ENCODE peak calls at places on chromosomes 5 and 9, in four cellular contexts. R is GM12878, E is HCT116, X is H1. Y is an unnamed sample.

GRCh38 chr9:109852561-109852960 is 72.6 kb downstream of the PALM2AKAP2 start:
- DNase-seq in E (no peak), R (no peak), X (no peak), Y (no peak)

GRCh38 chr5:37055383-37055990 is 178.9 kb downstream of the NIPBL start:
- DNase-seq in E (no peak), R (no peak), X (no peak), Y (no peak)

GRCh38 chr5:44679200-44679599 is 129.5 kb upstream of the MRPS30 start:
- DNase-seq in X (no peak), E (no peak), R (no peak), Y (no peak)

GRCh38 chr5:142717582-142718215 is 31.8 kb upstream of the FGF1 start:
- DNase-seq in R (no peak), X (no peak), E (no peak), Y (no peak)

GRCh38 chr9:76897804-76898525 is 7.9 kb downstream of the PRUNE2 start:
- DNase-seq in X (no peak), R (no peak), E (no peak), Y (no peak)

GRCh38 chr9:97632406-97632991 is 669 bp downstream of the TSTD2 start:
- DNase-seq in E (no peak), R (no peak), X (peak), Y (no peak)

GRCh38 chr9:81308404-81308803 is 380.9 kb downstream of the TLE1 start:
- DNase-seq in R (no peak), E (no peak), X (no peak), Y (no peak)

GRCh38 chr9:83544002-83544698 is 5.9 kb upstream of the FRMD3 start:
- DNase-seq in R (peak), X (no peak), E (peak), Y (peak)

GRCh38 chr9:120151806-120152205 is 428.2 kb downstream of the CDK5RAP2 start:
- DNase-seq in E (no peak), X (no peak), R (no peak), Y (no peak)

GRCh38 chr9:124629600-124629999 is 122.4 kb upstream of the NR5A1 start:
- DNase-seq in X (no peak), R (no peak), E (no peak), Y (no peak)

GRCh38 chr9:16871358-16872151 is 1.1 kb upstream of the BNC2 start:
- DNase-seq in X (no peak), R (no peak), E (no peak), Y (no peak)

GRCh38 chr5:66680227-66680626 is 84.0 kb downstream of the MAST4 start:
- DNase-seq in E (no peak), R (no peak), X (no peak), Y (no peak)

GRCh38 chr9:129720181-129720864 is 32.5 kb downstream of the PTGES start:
- DNase-seq in E (no peak), R (no peak), X (no peak), Y (peak)

GRCh38 chr5:72134226-72134625 is 27.0 kb downstream of the MAP1B start:
- DNase-seq in E (no peak), R (no peak), X (no peak), Y (no peak)

GRCh38 chr5:72137826-72138409 is 30.6 kb downstream of the MAP1B start:
- DNase-seq in R (no peak), E (peak), X (no peak), Y (peak)

GRCh38 chr5:72140711-72141110 is 33.4 kb downstream of the MAP1B start:
- DNase-seq in E (no peak), R (no peak), X (no peak), Y (no peak)

GRCh38 chr5:72141440-72142271 is 34.4 kb downstream of the MAP1B start:
- DNase-seq in X (no peak), R (no peak), E (no peak), Y (no peak)

DNA sequence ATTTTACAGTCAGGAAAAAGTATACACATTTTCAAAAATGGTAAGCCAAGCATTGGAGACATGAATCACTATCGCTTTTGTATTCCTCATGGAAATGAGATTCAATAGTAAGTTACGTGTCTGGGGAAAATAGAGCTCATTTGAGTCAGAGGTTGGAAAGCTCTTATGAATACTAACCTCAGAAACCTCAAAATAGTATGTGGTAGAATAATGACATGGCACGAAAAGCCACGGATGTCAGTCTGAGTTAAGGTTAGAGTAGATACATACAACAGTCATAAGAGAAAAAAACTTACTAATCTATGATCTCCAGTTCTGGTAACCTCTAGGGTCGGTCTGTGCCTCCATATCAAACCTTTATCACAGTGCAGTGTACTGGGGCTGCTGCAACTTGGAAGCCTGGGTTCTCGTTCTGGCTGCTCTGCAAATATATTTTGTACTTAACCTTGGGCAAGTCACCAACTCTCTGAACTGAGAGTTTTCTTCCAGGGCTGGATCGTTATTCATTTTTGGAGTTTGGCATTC is 31.7 kb downstream of the MAP1B start:
- DNase-seq in R (peak), E (no peak), X (no peak), Y (peak)
- TF ChIP-seq EGR1 in R (no peak), E (no peak), X (no peak), Y (no peak)

DNA sequence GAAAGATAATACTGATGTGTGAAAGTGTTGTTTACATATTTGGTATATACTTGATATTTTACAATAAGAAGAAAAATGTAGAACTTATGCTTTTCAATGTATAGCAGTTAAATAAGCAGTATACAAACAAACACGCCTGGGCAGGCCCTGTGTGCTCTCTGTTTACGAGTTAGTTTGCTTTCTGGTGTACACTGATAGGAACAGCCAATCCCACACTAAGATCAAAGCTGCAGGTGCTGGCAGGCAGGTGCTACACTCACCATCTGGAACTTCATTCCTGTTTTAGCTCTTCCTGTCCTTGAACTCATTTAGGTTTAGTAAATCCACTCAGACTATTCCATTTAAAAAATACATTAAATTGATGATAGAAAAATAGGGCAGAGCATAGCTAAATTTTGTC is 614.7 kb upstream of the ST8SIA4 start:
- DNase-seq in E (no peak), R (no peak), X (no peak), Y (no peak)
- TF ChIP-seq EGR1 in E (no peak), R (no peak), X (no peak), Y (no peak)

GRCh38 chr5:158770506-158770905 is 329.2 kb downstream of the EBF1 start:
- DNase-seq in R (no peak), E (peak), X (peak), Y (peak)
- TF ChIP-seq EGR1 in R (no peak), E (no peak), X (no peak), Y (no peak)

DNA sequence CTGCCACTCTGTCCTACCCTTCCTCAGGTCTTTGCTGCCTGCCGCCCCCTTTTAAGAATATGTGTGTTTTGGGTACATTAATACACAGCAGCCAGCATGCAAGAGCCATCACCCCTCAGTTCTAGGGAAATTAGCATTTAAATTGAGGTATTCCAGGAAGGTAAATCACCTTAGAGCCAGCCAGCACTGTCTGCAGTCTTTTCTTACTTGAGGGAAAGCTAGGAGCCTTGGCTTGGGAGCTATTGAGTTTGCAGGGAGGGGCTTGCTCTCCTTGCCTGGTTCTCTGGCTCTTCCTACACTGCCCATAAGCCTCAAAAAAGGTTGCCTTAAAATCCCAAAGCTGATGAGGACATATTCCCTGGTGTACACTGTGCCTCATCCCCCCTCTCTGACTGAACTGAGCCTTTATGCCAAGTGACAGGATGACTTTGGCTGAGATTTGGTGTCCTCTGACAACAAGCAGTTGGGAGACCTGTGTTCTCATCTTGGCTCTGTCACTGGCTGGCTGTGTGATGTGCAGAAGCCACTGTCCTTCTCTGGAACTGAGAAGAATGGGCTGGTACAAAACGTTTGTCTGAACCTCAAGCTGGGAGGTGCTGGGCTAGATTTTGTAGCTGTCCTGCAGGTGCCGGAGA is 54.1 kb downstream of the TRIM32 start:
- DNase-seq in E (no peak), X (peak), R (no peak), Y (no peak)
- TF ChIP-seq EGR1 in E (no peak), X (no peak), R (no peak), Y (no peak)

GRCh38 chr5:167561796-167562195 is 729.6 kb upstream of the WWC1 start:
- DNase-seq in R (no peak), E (no peak), X (no peak), Y (no peak)
- TF ChIP-seq EGR1 in R (no peak), E (no peak), X (no peak), Y (no peak)

DNA sequence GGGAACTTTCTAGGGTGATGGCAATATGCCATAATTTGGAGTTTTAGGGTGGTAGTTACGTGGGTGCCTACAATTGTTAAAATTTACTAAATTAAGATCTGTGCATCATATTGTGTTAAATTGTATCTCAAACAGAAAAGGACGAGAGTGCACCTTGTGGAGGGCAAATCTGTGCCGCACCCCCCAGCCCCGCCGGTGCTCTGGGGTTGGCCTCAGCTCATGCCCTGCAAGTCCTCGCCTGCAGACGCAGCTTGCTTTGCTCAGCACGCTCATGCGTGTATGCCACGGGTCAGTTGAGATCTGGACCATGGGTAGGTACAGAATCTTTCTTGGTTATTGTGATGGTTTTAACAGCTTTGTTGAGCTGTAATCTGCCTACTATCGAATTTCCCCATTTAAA is 33.7 kb upstream of the FCN1 start:
- DNase-seq in E (no peak), X (no peak), R (no peak), Y (no peak)
- TF ChIP-seq EGR1 in E (no peak), X (no peak), R (no peak), Y (no peak)

GRCh38 chr9:92763721-92764380 is 782 bp downstream of the BICD2 start:
- DNase-seq in E (no peak), X (no peak), R (no peak), Y (peak)
- TF ChIP-seq EGR1 in E (no peak), X (no peak), R (no peak), Y (no peak)